ENCODE peak calls at places on chromosomes 5 and 9, in ten cellular contexts. O is tibial artery; V is AML-193; I is NCI-H524 treated with DMSO at 0.1 percent for 48 hours; H is psoas muscle; F is posterior vena cava; E is activated T-helper 1 cell treated with anti-CD3 and anti-CD28 coated beads, Interleukin-12 subunit alpha, Interleukin-12 subunit beta, Interleukin-2, Interleukin-4 antibody, amounts not matched to agents 30 ng/mL and 10 ng/mL and 1 ng/mL, durations not matched to agents 14 hours and 24 hours and 36 hours; T is stimulated activated naive CD4-positive, alpha-beta T cell treated with Interleukin-2 at 50 U/mL for 16 hours; R is GM23338; A is M059J. Z is an unnamed sample.

GRCh38 chr5:53568868-53569267 is 8.4 kb downstream of the NDUFS4 start:
- DNase-seq in I (peak), R (no peak), E (no peak), F (no peak), O (no peak), H (no peak), V (no peak), T (no peak), A (no peak), Z (no peak)

GRCh38 chr9:75197521-75197920 is 109.2 kb downstream of the OSTF1 start:
- DNase-seq in F (no peak), I (no peak), E (no peak), H (no peak), T (no peak), V (no peak), A (peak), O (no peak), R (no peak), Z (no peak)

GRCh38 chr5:88667187-88668141 is 215.5 kb downstream of the MEF2C start:
- DNase-seq in A (peak), F (no peak), E (no peak), O (no peak), H (no peak), I (peak), V (no peak), R (peak), T (no peak), Z (no peak)

GRCh38 chr5:89342106-89342876 is 459.3 kb upstream of the MEF2C start:
- DNase-seq in I (no peak), V (no peak), A (peak), R (no peak), F (no peak), H (no peak), E (no peak), O (no peak), T (no peak), Z (no peak)

GRCh38 chr5:57700484-57700883 is 217.9 kb upstream of the ACTBL2 start:
- DNase-seq in O (no peak), E (no peak), T (no peak), R (no peak), V (no peak), I (no peak), H (no peak), F (no peak), A (no peak), Z (no peak)

GRCh38 chr9:37105169-37105750 is 15.1 kb upstream of the ZCCHC7 start:
- DNase-seq in I (no peak), T (no peak), H (no peak), A (no peak), V (no peak), O (no peak), F (no peak), R (no peak), E (no peak), Z (no peak)

GRCh38 chr5:180129291-180130190 is 58.0 kb upstream of the RNF130 start:
- DNase-seq in H (no peak), R (no peak), E (no peak), F (peak), T (no peak), V (no peak), O (no peak), I (no peak), A (no peak), Z (peak)

GRCh38 chr5:57774439-57774838 is 291.8 kb upstream of the ACTBL2 start:
- DNase-seq in O (no peak), V (no peak), A (no peak), T (no peak), R (no peak), I (no peak), H (no peak), F (no peak), E (no peak), Z (no peak)

GRCh38 chr9:127049044-127049443 is 73.4 kb downstream of the ANGPTL2 start:
- DNase-seq in V (peak), F (no peak), O (peak), R (no peak), I (no peak), H (no peak), T (peak), A (peak), E (peak), Z (no peak)

GRCh38 chr5:37495210-37495609 is 116.1 kb downstream of the WDR70 start:
- DNase-seq in T (no peak), A (peak), H (no peak), E (no peak), O (no peak), R (no peak), V (peak), I (peak), F (no peak), Z (no peak)

Z was measured in chondrocyte.